ENCODE peak calls at places on chromosomes 6 and 20, in four cellular contexts. N is cardiac fibroblast, O is glutamatergic neuron, T is adrenal gland. Z is an unnamed sample.

GRCh38 chr6:37137201-37137880 is 32.6 kb upstream of the PIM1 start:
- DNase-seq in T (no peak), O (peak), N (peak), Z (no peak)

GRCh38 chr20:62060631-62061541 is 4.8 kb downstream of the TAF4 start:
- DNase-seq in N (no peak), O (no peak), T (no peak), Z (no peak)

GRCh38 chr6:101803146-101803545 is 409.6 kb downstream of the GRIK2 start:
- DNase-seq in O (no peak), N (no peak), T (no peak), Z (no peak)

GRCh38 chr6:157596461-157596860 is 215.5 kb downstream of the ZDHHC14 start:
- DNase-seq in O (no peak), N (no peak), T (no peak), Z (no peak)

GRCh38 chr6:132401941-132402275 is 633 bp upstream of the MOXD1 start:
- DNase-seq in O (no peak), T (no peak), N (no peak), Z (no peak)

GRCh38 chr6:97626586-97627441 is 343.8 kb upstream of the MMS22L start:
- DNase-seq in T (peak), N (no peak), O (peak), Z (no peak)

GRCh38 chr6:15557174-15557573 is 105.7 kb downstream of the DTNBP1 start:
- DNase-seq in N (no peak), O (no peak), T (no peak), Z (no peak)

GRCh38 chr6:15460110-15460727 is 202.6 kb downstream of the DTNBP1 start:
- DNase-seq in O (no peak), T (peak), N (no peak), Z (no peak)

GRCh38 chr6:112433457-112433856 is 86.3 kb downstream of the RFPL4B start:
- DNase-seq in N (no peak), O (no peak), T (no peak), Z (no peak)

GRCh38 chr6:3977875-3978711 is 100.8 kb downstream of the FAM217A start:
- DNase-seq in N (peak), T (peak), O (no peak), Z (no peak)

GRCh38 chr6:107323133-107323785 is 136.1 kb downstream of the PDSS2 start:
- DNase-seq in O (no peak), N (no peak), T (no peak), Z (no peak)

GRCh38 chr20:40160151-40160550 is 528.9 kb downstream of the MAFB start:
- DNase-seq in N (peak), T (peak), O (peak), Z (no peak)

GRCh38 chr6:21078497-21078896 is 515.1 kb upstream of the SOX4 start:
- DNase-seq in N (no peak), O (no peak), T (no peak), Z (no peak)

GRCh38 chr6:165647041-165647440 is 16.0 kb downstream of the PDE10A start:
- DNase-seq in O (no peak), N (no peak), T (no peak), Z (no peak)

GRCh38 chr6:146682919-146683318 is 84.1 kb downstream of the ADGB start:
- DNase-seq in O (no peak), T (no peak), N (no peak), Z (no peak)
- TF ChIP-seq CTCF in O (no peak), T (no peak), N (no peak), Z (no peak)

GRCh38 chr6:43308101-43308989 is at the start of gene CRIP3:
- DNase-seq in N (peak), O (no peak), T (peak), Z (no peak)
- TF ChIP-seq CTCF in N (peak), O (peak), T (no peak), Z (no peak)

GRCh38 chr6:119078449-119079287 is at the start of gene FAM184A:
- DNase-seq in N (peak), O (peak), T (peak), Z (peak)
- TF ChIP-seq CTCF in N (peak), O (peak), T (peak), Z (peak)

DNA sequence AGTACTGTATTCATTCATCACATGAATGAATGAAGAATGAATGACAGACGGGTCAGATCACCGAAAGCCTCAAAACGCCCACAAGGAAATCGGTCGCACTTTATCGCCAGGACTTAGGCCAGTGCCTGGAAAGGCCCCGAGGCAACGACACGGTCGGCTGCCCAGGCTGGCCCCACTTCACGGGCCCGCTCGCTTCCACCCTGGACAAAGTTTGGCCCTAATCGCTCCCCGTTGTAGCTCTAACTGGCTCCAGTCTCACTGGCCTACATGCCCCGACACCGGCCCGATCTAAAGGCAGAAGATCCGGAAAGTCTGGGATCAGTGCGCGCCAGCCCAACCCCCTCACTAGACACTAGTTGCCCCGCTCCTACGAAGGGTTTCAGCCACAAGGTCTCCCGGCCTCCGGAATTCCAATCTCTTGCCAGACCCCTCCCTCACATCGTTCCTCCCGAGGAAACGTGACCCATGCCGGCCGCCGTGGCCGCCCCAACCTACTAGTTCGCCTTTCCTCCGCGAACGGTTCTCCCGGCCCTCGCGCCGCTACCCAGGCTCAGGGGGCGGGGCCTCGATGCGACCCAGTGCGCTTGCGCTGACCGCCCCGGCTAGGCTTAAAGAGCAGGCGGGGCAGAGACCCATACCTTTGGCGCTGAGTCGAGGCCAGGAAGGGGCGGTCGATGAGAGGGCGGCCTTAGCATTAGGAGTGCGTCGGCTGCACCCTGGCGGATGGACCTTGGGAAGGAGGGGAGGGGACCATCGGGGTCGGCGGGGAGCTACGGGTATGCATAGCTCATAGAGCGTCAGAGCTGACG is at the start of the genes GSS and MYH7B:
- DNase-seq in T (peak), N (peak), O (peak), Z (peak)
- TF ChIP-seq CTCF in T (peak), N (peak), O (no peak), Z (peak)

GRCh38 chr20:48717095-48717958 is 110.5 kb downstream of the PREX1 start:
- DNase-seq in O (no peak), T (no peak), N (no peak), Z (no peak)

GRCh38 chr20:48716086-48716485 is 111.7 kb downstream of the PREX1 start:
- DNase-seq in N (no peak), T (no peak), O (no peak), Z (no peak)

GRCh38 chr20:48714764-48715163 is 113.0 kb downstream of the PREX1 start:
- DNase-seq in O (no peak), T (no peak), N (no peak), Z (no peak)

GRCh38 chr20:48717959-48718223 is 109.9 kb downstream of the PREX1 start:
- DNase-seq in N (no peak), O (no peak), T (no peak), Z (no peak)

GRCh38 chr20:48716541-48716940 is 111.3 kb downstream of the PREX1 start:
- DNase-seq in T (no peak), N (no peak), O (no peak), Z (no peak)
- TF ChIP-seq CTCF in T (no peak), N (no peak), O (no peak), Z (no peak)

DNA sequence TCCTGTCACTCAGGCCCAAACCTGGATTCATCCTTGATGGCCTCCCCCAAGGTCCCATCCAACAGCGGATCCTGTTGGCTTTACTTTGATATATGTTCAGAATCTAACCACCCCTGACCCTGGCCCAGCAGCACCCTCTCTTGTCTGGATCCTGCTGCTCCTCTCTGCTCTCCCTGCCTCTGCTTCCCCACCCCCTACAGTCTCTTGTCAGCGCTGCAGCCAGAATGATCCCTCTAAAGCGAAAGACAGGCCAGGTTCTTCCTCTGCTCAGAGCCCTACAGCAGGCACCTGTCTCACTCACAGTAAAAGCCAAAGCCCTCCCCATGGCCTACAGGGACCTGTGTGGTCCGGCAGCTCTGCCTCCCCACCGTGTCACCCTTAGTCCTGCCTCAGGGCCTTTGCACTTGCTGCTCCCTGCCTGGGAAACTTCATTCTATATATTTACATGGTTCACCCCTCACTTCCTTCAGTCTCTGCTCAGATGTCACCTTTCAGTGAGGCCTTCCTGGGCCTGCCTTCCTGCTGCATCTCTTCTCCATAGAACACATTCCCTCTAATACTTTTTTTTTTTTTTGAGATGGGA is 37.4 kb upstream of the KCNB1 start:
- DNase-seq in T (no peak), N (no peak), O (no peak), Z (no peak)
- TF ChIP-seq CTCF in T (no peak), N (peak), O (no peak), Z (no peak)

GRCh38 chr6:35048631-35049083 is 92.5 kb downstream of the TCP11 start:
- DNase-seq in O (peak), T (peak), N (peak), Z (peak)
- TF ChIP-seq CTCF in O (no peak), T (peak), N (peak), Z (peak)

GRCh38 chr6:122459240-122459639 is 12.4 kb downstream of the SERINC1 start:
- DNase-seq in N (no peak), O (no peak), T (no peak), Z (no peak)
- TF ChIP-seq CTCF in N (no peak), O (no peak), T (no peak), Z (no peak)

DNA sequence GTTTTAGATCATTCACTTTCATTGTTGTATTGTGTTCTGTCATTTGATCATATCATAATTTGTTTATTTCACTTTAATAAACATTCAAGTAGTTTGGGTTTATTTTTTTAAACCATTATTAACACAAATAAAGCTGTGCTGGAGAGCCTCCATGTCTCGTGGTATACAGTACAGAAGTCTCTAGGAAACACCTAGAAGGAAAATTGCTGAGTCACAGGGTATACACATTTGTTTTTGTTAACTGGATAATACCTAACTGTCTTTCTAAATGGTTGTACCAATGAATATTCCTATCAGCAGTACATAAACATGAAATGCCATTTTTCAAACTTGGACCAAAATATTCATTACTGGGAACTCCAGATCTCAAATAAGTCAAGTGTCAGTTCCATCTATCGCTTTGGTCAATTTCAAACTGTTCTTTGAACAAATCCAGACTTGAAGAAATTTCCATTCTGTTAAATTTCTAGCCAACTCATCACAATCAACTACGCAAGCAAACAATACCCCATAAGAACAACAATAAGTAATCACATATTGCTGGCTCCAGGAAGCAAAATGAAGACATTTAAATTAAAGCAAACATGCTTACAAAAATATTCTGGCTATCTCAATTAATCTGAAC is 138.1 kb downstream of the ATXN1 start:
- DNase-seq in O (no peak), N (peak), T (no peak), Z (no peak)
- TF ChIP-seq CTCF in O (no peak), N (no peak), T (no peak), Z (no peak)

Z was measured in D721Med.